ENCODE peak calls at places on chromosomes 4 and X, in six cellular contexts. W is activated CD4-positive, alpha-beta T cell treated with anti-CD3 and anti-CD28 coated beads, Interleukin-2, amount 50 U/mL, for 4 hours; D is HFF-Myc; N is GM20000; V is amniotic stem cell; C is NCI-H524. O is an unnamed sample.
A peak's percentile ranks its signal among the peaks of the same experiment; 100 is the strongest.

GRCh38 chr4:88341227-88342192 is 37.1 kb upstream of the HERC6 start:
- DNase-seq in C (peak; percentile 42), V (peak; percentile 27), D (peak; percentile 69), N (no peak), W (no peak), O (no peak)

GRCh38 chr4:7295201-7295916 is 103.0 kb downstream of the SORCS2 start:
- DNase-seq in W (no peak), C (no peak), D (no peak), V (no peak), N (no peak), O (no peak)

GRCh38 chrX:45849261-45849660 is 648.6 kb upstream of the DIPK2B start:
- DNase-seq in D (peak; percentile 50), C (peak; percentile 48), N (peak; percentile 8), W (no peak), V (peak; percentile 53), O (peak; percentile 58)

GRCh38 chrX:153830632-153831434 is 489 bp upstream of the PDZD4 start:
- DNase-seq in D (no peak), N (peak; percentile 36), W (no peak), V (no peak), C (peak; percentile 35), O (no peak)

GRCh38 chr4:152540293-152540674 is 4.4 kb upstream of the FBXW7 start:
- DNase-seq in V (no peak), C (peak; percentile 0), N (peak; percentile 39), D (no peak), W (no peak), O (no peak)

GRCh38 chr4:6470502-6471302 is 1.7 kb downstream of the PPP2R2C start:
- DNase-seq in D (no peak), N (peak; percentile 49), W (no peak), C (no peak), V (no peak), O (peak; percentile 18)

GRCh38 chr4:164933244-164933643 is 44.2 kb downstream of the TRIM61 start:
- DNase-seq in D (no peak), V (no peak), W (no peak), N (no peak), C (no peak), O (no peak)

GRCh38 chrX:130105226-130105625 is 5.1 kb downstream of the ELF4 start:
- DNase-seq in V (no peak), W (no peak), C (no peak), N (no peak), D (no peak), O (no peak)

GRCh38 chr4:7157140-7157488 is 35.2 kb upstream of the SORCS2 start:
- DNase-seq in N (no peak), C (no peak), D (no peak), V (no peak), W (no peak), O (no peak)

GRCh38 chrX:73262991-73263390 is 48.3 kb upstream of the NAP1L2 start:
- DNase-seq in W (no peak), D (no peak), N (no peak), C (peak; percentile 46), V (peak; percentile 1), O (peak; percentile 5)

GRCh38 chrX:129980540-129981206 is 1.8 kb upstream of the BCORL1 start:
- DNase-seq in C (peak; percentile 31), N (peak; percentile 71), W (no peak), V (no peak), D (no peak), O (peak; percentile 26)

GRCh38 chr4:77618383-77619241 is 13.0 kb downstream of the CXCL13 start:
- DNase-seq in V (peak; percentile 61), C (peak; percentile 62), W (peak; percentile 40), N (peak; percentile 66), D (peak; percentile 43), O (peak; percentile 60)

GRCh38 chr4:6165766-6166165 is 34.6 kb downstream of the JAKMIP1 start:
- DNase-seq in D (no peak), C (no peak), V (no peak), W (no peak), N (no peak), O (no peak)

GRCh38 chrX:16592194-16592770 is 57.7 kb upstream of the S100G start:
- DNase-seq in W (no peak), C (no peak), V (no peak), D (no peak), N (no peak), O (no peak)

GRCh38 chrX:724256-724655 is 93.7 kb downstream of the SHOX start:
- DNase-seq in W (no peak), D (no peak), N (no peak), V (no peak), C (no peak), O (peak; percentile 23)

GRCh38 chrX:147848009-147848408 is 63.7 kb upstream of the FMR1 start:
- DNase-seq in W (no peak), D (no peak), N (no peak), C (no peak), V (no peak), O (no peak)

GRCh38 chr4:3637326-3638016 is 105.2 kb upstream of the LRPAP1 start:
- DNase-seq in D (no peak), W (no peak), V (no peak), C (no peak), N (no peak), O (no peak)

GRCh38 chr4:101102114-101102752 is 245.1 kb downstream of the PPP3CA start:
- DNase-seq in N (no peak), W (no peak), V (peak; percentile 9), D (peak; percentile 72), C (no peak), O (peak; percentile 8)

GRCh38 chr4:153790962-153791551 is 2.2 kb upstream of the SFRP2 start:
- DNase-seq in N (peak; percentile 62), C (no peak), V (no peak), W (no peak), D (no peak), O (no peak)

GRCh38 chrX:45479835-45480422 is 279.3 kb upstream of the DIPK2B start:
- DNase-seq in C (no peak), V (peak; percentile 52), D (peak; percentile 75), N (no peak), W (no peak), O (no peak)

GRCh38 chr4:176377705-176378302 is 58.0 kb downstream of the SPCS3 start:
- DNase-seq in W (no peak), C (peak; percentile 3), N (peak; percentile 26), V (no peak), D (no peak), O (no peak)

GRCh38 chr4:38178666-38178995 is 218.4 kb downstream of the PTTG2 start:
- DNase-seq in N (peak; percentile 45), W (no peak), D (no peak), C (no peak), V (no peak), O (no peak)

GRCh38 chrX:41666251-41666650 is 22.5 kb upstream of the GPR34 start:
- DNase-seq in N (no peak), W (no peak), D (no peak), C (no peak), V (no peak), O (no peak)

GRCh38 chr4:62706423-62706822 is 1506.3 kb downstream of the ADGRL3 start:
- DNase-seq in N (no peak), C (no peak), D (no peak), V (no peak), W (no peak), O (no peak)

GRCh38 chrX:78673256-78673655 is 14.1 kb upstream of the RTL3 start:
- DNase-seq in C (no peak), N (no peak), D (no peak), W (no peak), V (no peak), O (no peak)

GRCh38 chr4:133775881-133776280 is 425.7 kb downstream of the PABPC4L start:
- DNase-seq in C (no peak), W (no peak), N (no peak), V (no peak), D (no peak), O (no peak)

GRCh38 chr4:163693776-163694175 is 199.3 kb downstream of the TMA16 start:
- DNase-seq in N (no peak), D (no peak), C (no peak), W (no peak), V (no peak), O (no peak)